ENCODE peak calls at places on chromosomes 2 and 18, in five cellular contexts. One of them, this sample, is unnamed.

GRCh38 chr2:78845786-78846185 is 179.7 kb upstream of the REG3G start:
- DNase-seq in SK-N-SH: no peak
- DNase-seq in H1: no peak
- DNase-seq in A549: no peak
- DNase-seq in K562: no peak
- DNase-seq in this sample: no peak

GRCh38 chr2:151339168-151339567 is 18.2 kb upstream of the TNFAIP6 start:
- DNase-seq in H1: no peak
- DNase-seq in K562: no peak
- DNase-seq in A549: no peak
- DNase-seq in SK-N-SH: no peak
- DNase-seq in this sample: no peak

GRCh38 chr2:237293966-237294365 is 120.0 kb downstream of the COL6A3 start:
- DNase-seq in SK-N-SH: no peak
- DNase-seq in H1: no peak
- DNase-seq in K562: no peak
- DNase-seq in A549: no peak
- DNase-seq in this sample: peak; percentile 71

GRCh38 chr2:163779970-163780597 is 44.3 kb upstream of the FIGN start:
- DNase-seq in K562: no peak
- DNase-seq in SK-N-SH: no peak
- DNase-seq in H1: no peak
- DNase-seq in A549: no peak
- DNase-seq in this sample: no peak

GRCh38 chr2:73063909-73064875 is 7.3 kb downstream of the SFXN5 start:
- DNase-seq in SK-N-SH: no peak
- DNase-seq in A549: peak; percentile 77
- DNase-seq in K562: peak; percentile 47
- DNase-seq in H1: no peak
- DNase-seq in this sample: peak; percentile 86

GRCh38 chr18:26089247-26090129 is 925 bp downstream of the SS18 start:
- DNase-seq in A549: peak; percentile 35
- DNase-seq in K562: no peak
- DNase-seq in H1: no peak
- DNase-seq in SK-N-SH: peak; percentile 10
- DNase-seq in this sample: peak; percentile 49

GRCh38 chr2:10171006-10171800 is 48.7 kb downstream of the RRM2 start:
- DNase-seq in H1: no peak
- DNase-seq in A549: no peak
- DNase-seq in K562: no peak
- DNase-seq in SK-N-SH: peak; percentile 94
- DNase-seq in this sample: no peak

GRCh38 chr2:211306929-211307328 is 750.5 kb downstream of the CPS1 start:
- DNase-seq in SK-N-SH: no peak
- DNase-seq in K562: no peak
- DNase-seq in A549: no peak
- DNase-seq in H1: no peak
- DNase-seq in this sample: no peak

GRCh38 chr2:99552529-99552928 is 62.7 kb upstream of the REV1 start:
- DNase-seq in SK-N-SH: peak; percentile 29
- DNase-seq in K562: no peak
- DNase-seq in A549: no peak
- DNase-seq in H1: no peak
- DNase-seq in this sample: no peak

GRCh38 chr2:74238879-74239278 is 40.5 kb downstream of the MTHFD2 start:
- DNase-seq in SK-N-SH: no peak
- DNase-seq in A549: no peak
- DNase-seq in K562: no peak
- DNase-seq in H1: no peak
- DNase-seq in this sample: peak; percentile 53

GRCh38 chr18:21393986-21394385 is 152.0 kb downstream of the GREB1L start:
- DNase-seq in K562: no peak
- DNase-seq in A549: no peak
- DNase-seq in H1: no peak
- DNase-seq in SK-N-SH: no peak
- DNase-seq in this sample: no peak

GRCh38 chr2:121368841-121369240 is 83.8 kb upstream of the TFCP2L1 start:
- DNase-seq in A549: no peak
- DNase-seq in SK-N-SH: no peak
- DNase-seq in H1: no peak
- DNase-seq in K562: no peak
- DNase-seq in this sample: peak; percentile 75

GRCh38 chr2:88180594-88181240 is 10.6 kb downstream of the THNSL2 start:
- DNase-seq in H1: no peak
- DNase-seq in SK-N-SH: no peak
- DNase-seq in K562: no peak
- DNase-seq in A549: peak; percentile 45
- DNase-seq in this sample: peak; percentile 2

GRCh38 chr2:190765386-190766173 is 115.0 kb upstream of the GLS start:
- DNase-seq in H1: no peak
- DNase-seq in K562: no peak
- DNase-seq in A549: no peak
- DNase-seq in SK-N-SH: peak; percentile 39
- DNase-seq in this sample: peak; percentile 89

GRCh38 chr2:152537252-152537651 is 180.0 kb downstream of the PRPF40A start:
- DNase-seq in SK-N-SH: peak; percentile 29
- DNase-seq in H1: no peak
- DNase-seq in K562: no peak
- DNase-seq in A549: no peak
- DNase-seq in this sample: peak; percentile 29

GRCh38 chr2:16861154-16861929 is 195.7 kb upstream of the CYRIA start:
- DNase-seq in A549: peak; percentile 2
- DNase-seq in K562: no peak
- DNase-seq in H1: no peak
- DNase-seq in SK-N-SH: no peak
- DNase-seq in this sample: no peak

GRCh38 chr2:146954544-146954943 is 890.3 kb upstream of the ACVR2A start:
- DNase-seq in H1: no peak
- DNase-seq in A549: no peak
- DNase-seq in SK-N-SH: no peak
- DNase-seq in K562: no peak
- DNase-seq in this sample: no peak

GRCh38 chr2:100252811-100253698 is 69.2 kb downstream of the LONRF2 start:
- DNase-seq in K562: no peak
- DNase-seq in H1: no peak
- DNase-seq in A549: no peak
- DNase-seq in SK-N-SH: no peak
- DNase-seq in this sample: no peak

GRCh38 chr18:42706618-42707017 is 408.9 kb downstream of the RIT2 start:
- DNase-seq in SK-N-SH: no peak
- DNase-seq in A549: peak; percentile 1
- DNase-seq in K562: no peak
- DNase-seq in H1: no peak
- DNase-seq in this sample: no peak

GRCh38 chr18:9711361-9712129 is 3.4 kb downstream of the RAB31 start:
- DNase-seq in H1: no peak
- DNase-seq in A549: no peak
- DNase-seq in SK-N-SH: no peak
- DNase-seq in K562: no peak
- DNase-seq in this sample: no peak

GRCh38 chr2:130853391-130853790 is 16.7 kb downstream of the ARHGEF4 start:
- DNase-seq in K562: no peak
- DNase-seq in A549: no peak
- DNase-seq in SK-N-SH: no peak
- DNase-seq in H1: no peak
- DNase-seq in this sample: no peak

GRCh38 chr2:235170536-235171510 is 219.0 kb downstream of the SH3BP4 start:
- DNase-seq in A549: peak; percentile 86
- DNase-seq in H1: peak; percentile 33
- DNase-seq in SK-N-SH: peak; percentile 65
- DNase-seq in K562: no peak
- DNase-seq in this sample: peak; percentile 60

GRCh38 chr2:32697156-32697555 is 69.3 kb downstream of the TTC27 start:
- DNase-seq in K562: no peak
- DNase-seq in H1: no peak
- DNase-seq in SK-N-SH: no peak
- DNase-seq in A549: no peak
- DNase-seq in this sample: peak; percentile 91

GRCh38 chr18:5073026-5073944 is 123.8 kb downstream of the AKAIN1 start:
- DNase-seq in A549: peak; percentile 43
- DNase-seq in K562: peak; percentile 24
- DNase-seq in H1: no peak
- DNase-seq in SK-N-SH: peak; percentile 45
- DNase-seq in this sample: peak; percentile 15

GRCh38 chr2:54042341-54042740 is 71.5 kb upstream of the PSME4 start:
- DNase-seq in A549: no peak
- DNase-seq in H1: no peak
- DNase-seq in K562: no peak
- DNase-seq in SK-N-SH: no peak
- DNase-seq in this sample: peak; percentile 62

GRCh38 chr2:24872344-24873115 is 47.5 kb downstream of the ADCY3 start:
- DNase-seq in K562: no peak
- DNase-seq in A549: no peak
- DNase-seq in H1: no peak
- DNase-seq in SK-N-SH: no peak
- DNase-seq in this sample: no peak

GRCh38 chr18:8277270-8277669 is 332.0 kb upstream of the RAB12 start:
- DNase-seq in A549: no peak
- DNase-seq in SK-N-SH: no peak
- DNase-seq in H1: no peak
- DNase-seq in K562: no peak
- DNase-seq in this sample: peak; percentile 50

GRCh38 chr2:186962085-186962747 is 113.2 kb upstream of the ZSWIM2 start:
- DNase-seq in A549: no peak
- DNase-seq in H1: no peak
- DNase-seq in K562: no peak
- DNase-seq in SK-N-SH: no peak
- DNase-seq in this sample: no peak

GRCh38 chr2:195657634-195658540 is 861 bp downstream of the SLC39A10 start:
- DNase-seq in SK-N-SH: peak; percentile 61
- DNase-seq in H1: no peak
- DNase-seq in A549: peak; percentile 92
- DNase-seq in K562: peak; percentile 38
- DNase-seq in this sample: peak; percentile 87

GRCh38 chr2:195656859-195657633 is at the start of gene SLC39A10:
- DNase-seq in H1: peak; percentile 86
- DNase-seq in SK-N-SH: peak; percentile 91
- DNase-seq in A549: peak; percentile 98
- DNase-seq in K562: peak; percentile 89
- DNase-seq in this sample: peak; percentile 98

GRCh38 chr2:195660265-195660890 is 3.4 kb downstream of the SLC39A10 start:
- DNase-seq in SK-N-SH: peak; percentile 50
- DNase-seq in A549: peak; percentile 77
- DNase-seq in H1: no peak
- DNase-seq in K562: peak; percentile 30
- DNase-seq in this sample: peak; percentile 82

GRCh38 chr2:195659114-195659513 is 2.1 kb downstream of the SLC39A10 start:
- DNase-seq in H1: no peak
- DNase-seq in K562: no peak
- DNase-seq in SK-N-SH: no peak
- DNase-seq in A549: peak; percentile 11
- DNase-seq in this sample: peak; percentile 42

DNA sequence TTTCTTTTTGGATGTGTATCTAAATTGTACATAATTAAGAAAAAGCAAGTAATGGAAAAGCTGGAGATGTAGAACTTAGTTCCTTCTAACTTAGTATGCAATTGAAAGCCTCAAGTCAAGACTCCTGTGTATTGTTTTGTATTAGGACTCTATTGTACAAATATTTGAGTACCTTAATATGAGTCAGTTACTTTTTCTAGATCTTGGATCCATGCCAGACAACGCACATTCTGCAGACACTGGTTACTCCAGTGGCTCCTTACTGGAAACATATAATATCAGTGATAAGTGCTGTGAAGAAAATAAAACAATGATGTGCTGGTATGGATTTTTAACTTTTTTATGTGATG is 1.5 kb downstream of the SLC39A10 start:
- DNase-seq in K562: no peak
- DNase-seq in SK-N-SH: peak; percentile 10
- DNase-seq in A549: peak; percentile 86
- DNase-seq in H1: no peak
- DNase-seq in this sample: peak; percentile 90
- TF ChIP-seq RFX5 in K562: no peak
- TF ChIP-seq RFX5 in SK-N-SH: no peak
- TF ChIP-seq RFX5 in A549: no peak
- TF ChIP-seq RFX5 in H1: no peak
- TF ChIP-seq RFX5 in this sample: no peak

GRCh38 chr2:203802277-203803045 is 65.1 kb upstream of the CTLA4 start:
- DNase-seq in H1: no peak
- DNase-seq in SK-N-SH: no peak
- DNase-seq in K562: no peak
- DNase-seq in A549: no peak
- DNase-seq in this sample: peak; percentile 50
- TF ChIP-seq RFX5 in H1: no peak
- TF ChIP-seq RFX5 in SK-N-SH: no peak
- TF ChIP-seq RFX5 in K562: no peak
- TF ChIP-seq RFX5 in A549: no peak
- TF ChIP-seq RFX5 in this sample: no peak

GRCh38 chr18:55838322-55838721 is 250.3 kb upstream of the TCF4 start:
- DNase-seq in A549: no peak
- DNase-seq in K562: peak; percentile 7
- DNase-seq in SK-N-SH: no peak
- DNase-seq in H1: no peak
- DNase-seq in this sample: no peak

GRCh38 chr18:55838841-55839240 is 250.8 kb upstream of the TCF4 start:
- DNase-seq in SK-N-SH: no peak
- DNase-seq in A549: no peak
- DNase-seq in K562: no peak
- DNase-seq in H1: no peak
- DNase-seq in this sample: peak; percentile 44

GRCh38 chr18:55840601-55841170 is 252.7 kb upstream of the TCF4 start:
- DNase-seq in A549: no peak
- DNase-seq in H1: no peak
- DNase-seq in K562: no peak
- DNase-seq in SK-N-SH: no peak
- DNase-seq in this sample: no peak

GRCh38 chr18:55841314-55841713 is 253.3 kb upstream of the TCF4 start:
- DNase-seq in SK-N-SH: no peak
- DNase-seq in K562: no peak
- DNase-seq in H1: no peak
- DNase-seq in A549: no peak
- DNase-seq in this sample: no peak

DNA sequence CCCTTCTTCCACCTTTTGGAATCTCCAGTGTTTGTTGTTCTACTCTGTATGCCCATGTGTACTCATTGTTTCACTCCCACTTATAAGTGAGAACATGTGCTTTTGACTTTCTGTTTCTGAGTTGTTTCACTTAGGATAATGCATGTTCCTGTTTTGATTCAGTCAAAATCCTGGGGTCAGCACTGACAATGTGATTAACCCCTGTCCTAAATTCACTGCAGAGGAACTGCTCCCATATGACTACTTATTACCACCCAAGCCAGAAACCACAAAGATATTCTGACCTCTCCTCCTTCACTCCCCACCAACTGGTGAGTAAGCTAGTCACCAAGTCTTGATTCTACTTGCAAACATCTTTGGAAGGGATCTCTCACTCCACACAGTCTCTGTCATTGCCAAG is 251.4 kb upstream of the TCF4 start:
- DNase-seq in K562: no peak
- DNase-seq in A549: no peak
- DNase-seq in SK-N-SH: no peak
- DNase-seq in H1: no peak
- DNase-seq in this sample: peak; percentile 75
- TF ChIP-seq RFX5 in K562: no peak
- TF ChIP-seq RFX5 in A549: no peak
- TF ChIP-seq RFX5 in SK-N-SH: no peak
- TF ChIP-seq RFX5 in H1: no peak
- TF ChIP-seq RFX5 in this sample: no peak

GRCh38 chr2:145654746-145655145 is 1134.8 kb upstream of the ZEB2 start:
- DNase-seq in A549: no peak
- DNase-seq in K562: no peak
- DNase-seq in SK-N-SH: no peak
- DNase-seq in H1: no peak
- DNase-seq in this sample: no peak
- TF ChIP-seq RFX5 in A549: no peak
- TF ChIP-seq RFX5 in K562: no peak
- TF ChIP-seq RFX5 in SK-N-SH: no peak
- TF ChIP-seq RFX5 in H1: no peak
- TF ChIP-seq RFX5 in this sample: no peak

This sample was measured in IMR-90.